ENCODE peak calls at places on chromosomes 13 and 19, in six cellular contexts. One of them, this sample, is unnamed.

GRCh38 chr13:57784633-57785032 is 153.1 kb downstream of the PCDH17 start:
- DNase-seq in fibroblast of mammary gland: no peak
- DNase-seq in CD4-positive, CD25-positive, alpha-beta regulatory T cell: no peak
- DNase-seq in right lobe of liver: no peak
- DNase-seq in GM06990: no peak
- DNase-seq in CD8-positive, alpha-beta T cell: no peak
- DNase-seq in this sample: no peak

GRCh38 chr13:55013051-55013450 is 1984.4 kb downstream of the OLFM4 start:
- DNase-seq in fibroblast of mammary gland: no peak
- DNase-seq in CD4-positive, CD25-positive, alpha-beta regulatory T cell: no peak
- DNase-seq in right lobe of liver: no peak
- DNase-seq in GM06990: no peak
- DNase-seq in CD8-positive, alpha-beta T cell: no peak
- DNase-seq in this sample: no peak

GRCh38 chr13:50732712-50733111 is 110.8 kb downstream of the DLEU7 start:
- DNase-seq in fibroblast of mammary gland: peak
- DNase-seq in CD4-positive, CD25-positive, alpha-beta regulatory T cell: no peak
- DNase-seq in right lobe of liver: no peak
- DNase-seq in GM06990: no peak
- DNase-seq in CD8-positive, alpha-beta T cell: no peak
- DNase-seq in this sample: no peak

GRCh38 chr19:45471116-45471865 is 3.5 kb downstream of the FOSB start:
- DNase-seq in fibroblast of mammary gland: no peak
- DNase-seq in CD4-positive, CD25-positive, alpha-beta regulatory T cell: no peak
- DNase-seq in right lobe of liver: no peak
- DNase-seq in GM06990: no peak
- DNase-seq in CD8-positive, alpha-beta T cell: no peak
- DNase-seq in this sample: peak

GRCh38 chr13:99981115-99982020 is at the start of gene ZIC2:
- DNase-seq in fibroblast of mammary gland: peak
- DNase-seq in CD4-positive, CD25-positive, alpha-beta regulatory T cell: no peak
- DNase-seq in right lobe of liver: no peak
- DNase-seq in GM06990: peak
- DNase-seq in CD8-positive, alpha-beta T cell: no peak
- DNase-seq in this sample: no peak

GRCh38 chr19:3849787-3850186 is 19.1 kb downstream of the ZFR2 start:
- DNase-seq in fibroblast of mammary gland: no peak
- DNase-seq in CD4-positive, CD25-positive, alpha-beta regulatory T cell: no peak
- DNase-seq in right lobe of liver: no peak
- DNase-seq in GM06990: no peak
- DNase-seq in CD8-positive, alpha-beta T cell: no peak
- DNase-seq in this sample: no peak

GRCh38 chr19:56866563-56866962 is 26.0 kb upstream of the PEG3 start:
- DNase-seq in fibroblast of mammary gland: no peak
- DNase-seq in CD4-positive, CD25-positive, alpha-beta regulatory T cell: no peak
- DNase-seq in right lobe of liver: no peak
- DNase-seq in GM06990: no peak
- DNase-seq in CD8-positive, alpha-beta T cell: no peak
- DNase-seq in this sample: no peak

GRCh38 chr13:36639610-36640009 is 34.2 kb upstream of the SERTM1 start:
- DNase-seq in fibroblast of mammary gland: no peak
- DNase-seq in CD4-positive, CD25-positive, alpha-beta regulatory T cell: no peak
- DNase-seq in right lobe of liver: no peak
- DNase-seq in GM06990: no peak
- DNase-seq in CD8-positive, alpha-beta T cell: no peak
- DNase-seq in this sample: no peak

GRCh38 chr13:19618925-19619324 is 14.5 kb upstream of the MPHOSPH8 start:
- DNase-seq in fibroblast of mammary gland: peak
- DNase-seq in CD4-positive, CD25-positive, alpha-beta regulatory T cell: no peak
- DNase-seq in right lobe of liver: peak
- DNase-seq in GM06990: no peak
- DNase-seq in CD8-positive, alpha-beta T cell: no peak
- DNase-seq in this sample: no peak

GRCh38 chr19:42469311-42470239 is 26.8 kb upstream of the CXCL17 start:
- DNase-seq in fibroblast of mammary gland: peak
- DNase-seq in CD4-positive, CD25-positive, alpha-beta regulatory T cell: no peak
- DNase-seq in right lobe of liver: no peak
- DNase-seq in GM06990: no peak
- DNase-seq in CD8-positive, alpha-beta T cell: no peak
- DNase-seq in this sample: no peak

GRCh38 chr13:77509221-77509620 is 26.3 kb upstream of the SCEL start:
- DNase-seq in fibroblast of mammary gland: peak
- DNase-seq in CD4-positive, CD25-positive, alpha-beta regulatory T cell: no peak
- DNase-seq in right lobe of liver: no peak
- DNase-seq in GM06990: no peak
- DNase-seq in CD8-positive, alpha-beta T cell: no peak
- DNase-seq in this sample: no peak

GRCh38 chr13:78121459-78122348 is 203.1 kb upstream of the EDNRB start:
- DNase-seq in fibroblast of mammary gland: peak
- DNase-seq in CD4-positive, CD25-positive, alpha-beta regulatory T cell: no peak
- DNase-seq in right lobe of liver: no peak
- DNase-seq in GM06990: peak
- DNase-seq in CD8-positive, alpha-beta T cell: no peak
- DNase-seq in this sample: no peak

GRCh38 chr13:37681295-37682032 is 82.9 kb upstream of the POSTN start:
- DNase-seq in fibroblast of mammary gland: peak
- DNase-seq in CD4-positive, CD25-positive, alpha-beta regulatory T cell: no peak
- DNase-seq in right lobe of liver: no peak
- DNase-seq in GM06990: no peak
- DNase-seq in CD8-positive, alpha-beta T cell: no peak
- DNase-seq in this sample: no peak

GRCh38 chr19:11480927-11481776 is at the start of gene ELAVL3:
- DNase-seq in fibroblast of mammary gland: no peak
- DNase-seq in CD4-positive, CD25-positive, alpha-beta regulatory T cell: no peak
- DNase-seq in right lobe of liver: no peak
- DNase-seq in GM06990: no peak
- DNase-seq in CD8-positive, alpha-beta T cell: no peak
- DNase-seq in this sample: no peak

GRCh38 chr19:51688665-51689571 is 4.2 kb upstream of the SPACA6 start:
- DNase-seq in fibroblast of mammary gland: peak
- DNase-seq in CD4-positive, CD25-positive, alpha-beta regulatory T cell: no peak
- DNase-seq in right lobe of liver: peak
- DNase-seq in GM06990: no peak
- DNase-seq in CD8-positive, alpha-beta T cell: no peak
- DNase-seq in this sample: no peak

GRCh38 chr13:35475960-35476943 is at the start of gene MAB21L1:
- DNase-seq in fibroblast of mammary gland: peak
- DNase-seq in CD4-positive, CD25-positive, alpha-beta regulatory T cell: no peak
- DNase-seq in right lobe of liver: no peak
- DNase-seq in GM06990: no peak
- DNase-seq in CD8-positive, alpha-beta T cell: no peak
- DNase-seq in this sample: no peak

GRCh38 chr13:33645591-33646554 is 172.1 kb upstream of the RFC3 start:
- DNase-seq in fibroblast of mammary gland: no peak
- DNase-seq in CD4-positive, CD25-positive, alpha-beta regulatory T cell: no peak
- DNase-seq in right lobe of liver: no peak
- DNase-seq in GM06990: no peak
- DNase-seq in CD8-positive, alpha-beta T cell: no peak
- DNase-seq in this sample: no peak

GRCh38 chr13:100773923-100774641 is 99.5 kb upstream of the TMTC4 start:
- DNase-seq in fibroblast of mammary gland: no peak
- DNase-seq in CD4-positive, CD25-positive, alpha-beta regulatory T cell: no peak
- DNase-seq in right lobe of liver: no peak
- DNase-seq in GM06990: no peak
- DNase-seq in CD8-positive, alpha-beta T cell: no peak
- DNase-seq in this sample: no peak

GRCh38 chr13:94705081-94705751 is 7.1 kb downstream of the SOX21 start:
- DNase-seq in fibroblast of mammary gland: no peak
- DNase-seq in CD4-positive, CD25-positive, alpha-beta regulatory T cell: no peak
- DNase-seq in right lobe of liver: no peak
- DNase-seq in GM06990: no peak
- DNase-seq in CD8-positive, alpha-beta T cell: no peak
- DNase-seq in this sample: no peak

GRCh38 chr19:4064551-4065260 is 2.0 kb downstream of the ZBTB7A start:
- DNase-seq in fibroblast of mammary gland: peak
- DNase-seq in CD4-positive, CD25-positive, alpha-beta regulatory T cell: peak
- DNase-seq in right lobe of liver: peak
- DNase-seq in GM06990: no peak
- DNase-seq in CD8-positive, alpha-beta T cell: no peak
- DNase-seq in this sample: peak

GRCh38 chr13:51453308-51453958 is 597 bp upstream of the INTS6 start:
- DNase-seq in fibroblast of mammary gland: no peak
- DNase-seq in CD4-positive, CD25-positive, alpha-beta regulatory T cell: peak
- DNase-seq in right lobe of liver: no peak
- DNase-seq in GM06990: peak
- DNase-seq in CD8-positive, alpha-beta T cell: peak
- DNase-seq in this sample: peak

GRCh38 chr19:53991224-53992113 is at the start of gene CACNG6:
- DNase-seq in fibroblast of mammary gland: no peak
- DNase-seq in CD4-positive, CD25-positive, alpha-beta regulatory T cell: no peak
- DNase-seq in right lobe of liver: no peak
- DNase-seq in GM06990: no peak
- DNase-seq in CD8-positive, alpha-beta T cell: no peak
- DNase-seq in this sample: no peak
- H3K4me3 ChIP-seq in fibroblast of mammary gland: no peak
- H3K4me3 ChIP-seq in CD4-positive, CD25-positive, alpha-beta regulatory T cell: no peak
- H3K4me3 ChIP-seq in right lobe of liver: no peak
- H3K4me3 ChIP-seq in GM06990: no peak
- H3K4me3 ChIP-seq in CD8-positive, alpha-beta T cell: no peak
- H3K4me3 ChIP-seq in this sample: no peak

DNA sequence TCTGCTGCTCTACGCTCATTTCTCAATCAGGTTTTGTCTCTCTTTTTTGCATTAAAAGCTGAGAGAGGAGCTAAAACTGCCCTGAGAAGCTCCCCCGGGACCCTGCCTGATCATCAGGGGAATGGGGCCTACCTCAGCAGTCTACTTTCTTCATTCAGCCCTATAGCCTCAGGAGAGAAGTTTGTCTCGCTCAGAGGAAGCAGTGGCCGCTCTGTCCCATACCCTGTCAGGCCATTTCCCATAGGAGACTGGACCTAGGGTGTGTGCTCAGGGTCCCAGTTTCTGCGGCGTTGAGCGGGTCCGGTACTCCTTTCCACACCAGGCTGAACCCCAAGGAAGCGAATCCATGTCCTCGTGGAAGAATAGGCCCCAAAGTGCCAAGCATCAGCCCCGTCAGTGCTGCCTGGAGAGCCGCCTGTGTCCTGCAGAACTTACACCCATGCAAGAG is 21.7 kb downstream of the UBE2L5 start:
- DNase-seq in fibroblast of mammary gland: no peak
- DNase-seq in CD4-positive, CD25-positive, alpha-beta regulatory T cell: no peak
- DNase-seq in right lobe of liver: no peak
- DNase-seq in GM06990: peak
- DNase-seq in CD8-positive, alpha-beta T cell: no peak
- DNase-seq in this sample: no peak
- H3K4me3 ChIP-seq in fibroblast of mammary gland: no peak
- H3K4me3 ChIP-seq in CD4-positive, CD25-positive, alpha-beta regulatory T cell: no peak
- H3K4me3 ChIP-seq in right lobe of liver: no peak
- H3K4me3 ChIP-seq in GM06990: peak
- H3K4me3 ChIP-seq in CD8-positive, alpha-beta T cell: no peak
- H3K4me3 ChIP-seq in this sample: no peak

DNA sequence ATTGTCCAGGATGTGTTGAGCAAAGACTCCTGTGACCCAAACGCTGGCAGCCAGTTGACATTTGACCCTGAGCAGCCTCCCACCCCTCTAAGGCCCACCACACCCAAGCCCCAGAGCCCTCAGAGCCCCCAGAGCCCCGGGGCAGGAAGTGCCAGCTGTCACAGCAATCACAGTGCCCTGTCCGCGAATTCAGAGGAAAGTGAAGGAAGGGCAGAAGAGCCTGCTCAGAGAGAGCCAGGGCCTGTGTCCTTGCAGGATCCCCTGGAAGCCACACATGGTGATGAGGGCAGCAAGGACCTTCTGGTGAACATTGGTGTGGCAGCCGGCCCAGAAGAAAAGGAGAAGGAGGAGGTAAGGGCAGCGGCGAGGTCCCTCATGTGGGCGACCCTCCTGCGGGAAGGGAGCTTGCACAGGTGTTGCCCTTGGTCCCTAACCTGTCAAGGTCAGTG is 63.7 kb downstream of the SPATA13 start:
- DNase-seq in fibroblast of mammary gland: no peak
- DNase-seq in CD4-positive, CD25-positive, alpha-beta regulatory T cell: no peak
- DNase-seq in right lobe of liver: no peak
- DNase-seq in GM06990: no peak
- DNase-seq in CD8-positive, alpha-beta T cell: no peak
- DNase-seq in this sample: no peak
- H3K4me3 ChIP-seq in fibroblast of mammary gland: no peak
- H3K4me3 ChIP-seq in CD4-positive, CD25-positive, alpha-beta regulatory T cell: no peak
- H3K4me3 ChIP-seq in right lobe of liver: no peak
- H3K4me3 ChIP-seq in GM06990: peak
- H3K4me3 ChIP-seq in CD8-positive, alpha-beta T cell: peak
- H3K4me3 ChIP-seq in this sample: peak

GRCh38 chr13:104132849-104133248 is 1066.6 kb upstream of the SLC10A2 start:
- DNase-seq in fibroblast of mammary gland: no peak
- DNase-seq in CD4-positive, CD25-positive, alpha-beta regulatory T cell: no peak
- DNase-seq in right lobe of liver: no peak
- DNase-seq in GM06990: no peak
- DNase-seq in CD8-positive, alpha-beta T cell: no peak
- DNase-seq in this sample: no peak
- H3K4me3 ChIP-seq in fibroblast of mammary gland: no peak
- H3K4me3 ChIP-seq in CD4-positive, CD25-positive, alpha-beta regulatory T cell: no peak
- H3K4me3 ChIP-seq in right lobe of liver: no peak
- H3K4me3 ChIP-seq in GM06990: no peak
- H3K4me3 ChIP-seq in CD8-positive, alpha-beta T cell: no peak
- H3K4me3 ChIP-seq in this sample: no peak

This sample was measured in effector memory CD4-positive, alpha-beta T cell.